ENCODE peak calls at places on chromosomes 5 and 9, in eight cellular contexts. N, T, P, Z, Y, E, C and X are unnamed samples.
A peak's percentile ranks its signal among the peaks of the same experiment; 100 is the strongest.

GRCh38 chr9:3873818-3874217 is 348.0 kb upstream of the RFX3 start:
- ATAC-seq in C (no peak), N (no peak), Z (no peak), T (no peak), Y (no peak), P (no peak), E (no peak), X (no peak)

GRCh38 chr5:150024241-150024984 is 23.9 kb downstream of the HMGXB3 start:
- ATAC-seq in C (peak; percentile 28), T (peak; percentile 53), Y (no peak), Z (peak; percentile 22), E (no peak), N (peak; percentile 28), P (no peak), X (no peak)

GRCh38 chr9:100466171-100466827 is 6.7 kb upstream of the TMEFF1 start:
- ATAC-seq in Z (no peak), Y (no peak), C (peak; percentile 71), E (peak; percentile 47), P (peak; percentile 73), N (no peak), T (no peak), X (no peak)

GRCh38 chr5:60842859-60843692 is 993 bp downstream of the ELOVL7 start:
- ATAC-seq in T (peak; percentile 61), C (peak; percentile 41), N (no peak), E (peak; percentile 53), Z (peak; percentile 58), P (peak; percentile 61), Y (peak; percentile 58), X (no peak)

GRCh38 chr5:176371621-176372539 is 6.6 kb downstream of the ARL10 start:
- ATAC-seq in Z (peak; percentile 42), N (no peak), C (peak; percentile 38), P (peak; percentile 37), E (peak; percentile 27), T (peak; percentile 77), Y (no peak), X (no peak)

GRCh38 chr9:14256588-14256987 is 57.4 kb downstream of the NFIB start:
- ATAC-seq in P (peak; percentile 18), Z (peak; percentile 47), T (no peak), E (peak; percentile 75), Y (no peak), C (peak; percentile 46), N (no peak), X (no peak)

GRCh38 chr5:22855824-22856223 is 2.7 kb upstream of the CDH12 start:
- ATAC-seq in T (no peak), Y (no peak), C (no peak), P (no peak), Z (no peak), E (no peak), N (no peak), X (no peak)

GRCh38 chr5:56833325-56833724 is 18.0 kb downstream of the MAP3K1 start:
- ATAC-seq in Y (no peak), Z (peak; percentile 33), N (no peak), C (peak; percentile 24), T (peak; percentile 32), E (no peak), P (peak; percentile 50), X (peak; percentile 30)

GRCh38 chr9:121098567-121099198 is 23.9 kb downstream of the CNTRL start:
- ATAC-seq in N (no peak), Y (peak; percentile 24), T (no peak), P (peak; percentile 84), E (no peak), Z (no peak), C (no peak), X (no peak)

GRCh38 chr9:124853605-124854143 is 414 bp downstream of the WDR38 start:
- ATAC-seq in C (no peak), N (no peak), E (no peak), T (no peak), Z (no peak), Y (peak; percentile 2), P (no peak), X (no peak)

GRCh38 chr5:138149530-138149929 is 10.3 kb upstream of the NME5 start:
- ATAC-seq in P (no peak), E (no peak), Y (no peak), C (no peak), T (peak; percentile 62), Z (no peak), N (no peak), X (no peak)

GRCh38 chr9:389159-389558 is 174.5 kb downstream of the DOCK8 start:
- ATAC-seq in E (no peak), N (no peak), T (no peak), Z (no peak), P (no peak), Y (no peak), C (no peak), X (no peak)

GRCh38 chr5:140347382-140347781 is 979 bp upstream of the HBEGF start:
- ATAC-seq in C (no peak), T (no peak), E (peak; percentile 26), Y (no peak), Z (no peak), P (no peak), N (no peak), X (no peak)

GRCh38 chr5:38471709-38472108 is 84.7 kb downstream of the LIFR start:
- ATAC-seq in Y (no peak), Z (no peak), T (no peak), P (no peak), C (no peak), N (no peak), E (no peak), X (no peak)

GRCh38 chr5:8906303-8906967 is 639.4 kb downstream of the SEMA5A start:
- ATAC-seq in N (no peak), Z (no peak), E (no peak), P (no peak), Y (no peak), C (no peak), T (no peak), X (no peak)

GRCh38 chr9:131289301-131290038 is at the start of gene PLPP7:
- ATAC-seq in C (peak; percentile 94), N (peak; percentile 49), Z (peak; percentile 43), P (peak; percentile 88), T (peak; percentile 97), Y (peak; percentile 70), E (peak; percentile 90), X (no peak)

GRCh38 chr9:130470269-130470668 is 25.5 kb downstream of the ASS1 start:
- ATAC-seq in P (no peak), C (no peak), T (no peak), N (no peak), E (no peak), Z (no peak), Y (no peak), X (no peak)

GRCh38 chr5:35320029-35320428 is 89.7 kb upstream of the PRLR start:
- ATAC-seq in E (no peak), P (no peak), N (no peak), Y (no peak), Z (no peak), C (no peak), T (no peak), X (peak; percentile 51)

GRCh38 chr9:108811944-108812343 is 43.8 kb downstream of the ACTL7B start:
- ATAC-seq in T (no peak), C (no peak), N (no peak), P (no peak), Y (no peak), E (no peak), Z (no peak), X (no peak)